ENCODE peak calls at places on chromosomes 3 and 15, in five cellular contexts. Y, G, W, O and U are unnamed samples.

GRCh38 chr3:198081421-198081844 is 121.4 kb downstream of the LMLN start:
- DNase-seq in Y (no peak), G (no peak), W (no peak), O (peak; percentile 15), U (peak; percentile 4)

GRCh38 chr15:71634820-71635219 is 175.5 kb upstream of the NR2E3 start:
- DNase-seq in Y (no peak), G (no peak), W (no peak), O (no peak), U (no peak)

GRCh38 chr3:156665296-156665695 is 9.1 kb upstream of the TIPARP start:
- DNase-seq in Y (no peak), G (no peak), W (no peak), O (no peak), U (no peak)

GRCh38 chr3:179450901-179451334 is 352 bp downstream of the GNB4 start:
- DNase-seq in Y (peak; percentile 18), G (no peak), W (no peak), O (no peak), U (peak; percentile 6)

GRCh38 chr3:184785856-184786255 is 26.1 kb upstream of the VPS8 start:
- DNase-seq in Y (no peak), G (no peak), W (no peak), O (no peak), U (no peak)

GRCh38 chr3:46916799-46917198 is 39.3 kb downstream of the PTH1R start:
- DNase-seq in Y (no peak), G (no peak), W (no peak), O (no peak), U (no peak)

GRCh38 chr3:101865751-101866509 is 16.6 kb downstream of the NFKBIZ start:
- DNase-seq in Y (no peak), G (no peak), W (no peak), O (no peak), U (no peak)

GRCh38 chr3:48405343-48405881 is 24.5 kb downstream of the PLXNB1 start:
- DNase-seq in Y (peak; percentile 14), G (peak; percentile 47), W (peak; percentile 10), O (peak; percentile 44), U (peak; percentile 3)

GRCh38 chr15:43194775-43195174 is 9.6 kb downstream of the CCNDBP1 start:
- DNase-seq in Y (no peak), G (no peak), W (no peak), O (no peak), U (no peak)

GRCh38 chr3:143170676-143171075 is 51.1 kb downstream of the CHST2 start:
- DNase-seq in Y (no peak), G (no peak), W (no peak), O (no peak), U (no peak)

GRCh38 chr3:105197863-105198262 is 168.8 kb upstream of the ALCAM start:
- DNase-seq in Y (no peak), G (no peak), W (no peak), O (no peak), U (no peak)

GRCh38 chr3:125141596-125142417 is 70.7 kb downstream of the SLC12A8 start:
- DNase-seq in Y (peak; percentile 54), G (peak; percentile 77), W (peak; percentile 75), O (peak; percentile 88), U (peak; percentile 14)

GRCh38 chr3:76138921-76139320 is 353.6 kb upstream of the ZNF717 start:
- DNase-seq in Y (no peak), G (no peak), W (no peak), O (no peak), U (no peak)

GRCh38 chr15:75723171-75723846 is 10.7 kb upstream of the CSPG4 start:
- DNase-seq in Y (no peak), G (no peak), W (no peak), O (no peak), U (no peak)

GRCh38 chr3:57749542-57749941 is 6.6 kb upstream of the SLMAP start:
- DNase-seq in Y (no peak), G (no peak), W (no peak), O (no peak), U (no peak)

GRCh38 chr15:69704229-69704628 is 251.6 kb downstream of the RPLP1 start:
- DNase-seq in Y (no peak), G (no peak), W (no peak), O (no peak), U (peak; percentile 75)

GRCh38 chr3:128585189-128585588 is 65.4 kb downstream of the RPN1 start:
- DNase-seq in Y (no peak), G (no peak), W (no peak), O (no peak), U (no peak)

GRCh38 chr3:121651684-121652083 is 9.0 kb downstream of the HCLS1 start:
- DNase-seq in Y (no peak), G (no peak), W (no peak), O (no peak), U (no peak)

GRCh38 chr15:49490963-49491362 is 67.9 kb downstream of the FGF7 start:
- DNase-seq in Y (no peak), G (no peak), W (no peak), O (no peak), U (no peak)

GRCh38 chr3:45547764-45548683 is 46.5 kb upstream of the LIMD1 start:
- DNase-seq in Y (no peak), G (no peak), W (no peak), O (peak; percentile 80), U (no peak)

GRCh38 chr3:122357828-122358617 is 25.0 kb downstream of the MIX23 start:
- DNase-seq in Y (no peak), G (no peak), W (no peak), O (no peak), U (no peak)

GRCh38 chr3:100386437-100387064 is 14.3 kb downstream of the TOMM70 start:
- DNase-seq in Y (no peak), G (no peak), W (no peak), O (no peak), U (no peak)

GRCh38 chr3:11556851-11557644 is 86.7 kb downstream of the VGLL4 start:
- DNase-seq in Y (peak; percentile 90), G (no peak), W (no peak), O (peak; percentile 75), U (no peak)

GRCh38 chr3:72891053-72891855 is 3.4 kb downstream of the GXYLT2 start:
- DNase-seq in Y (peak; percentile 81), G (peak; percentile 69), W (no peak), O (peak; percentile 84), U (no peak)

GRCh38 chr3:174863488-174863887 is 4.4 kb downstream of the NAALADL2 start:
- DNase-seq in Y (no peak), G (no peak), W (no peak), O (no peak), U (peak; percentile 50)

GRCh38 chr3:7876741-7877297 is 624.8 kb upstream of the LMCD1 start:
- DNase-seq in Y (no peak), G (no peak), W (no peak), O (no peak), U (no peak)

GRCh38 chr3:23650371-23651140 is 155.2 kb upstream of the UBE2E1 start:
- DNase-seq in Y (no peak), G (no peak), W (no peak), O (no peak), U (no peak)
- TF ChIP-seq POLR2A in Y (no peak), G (no peak), W (no peak), O (no peak), U (no peak)

DNA sequence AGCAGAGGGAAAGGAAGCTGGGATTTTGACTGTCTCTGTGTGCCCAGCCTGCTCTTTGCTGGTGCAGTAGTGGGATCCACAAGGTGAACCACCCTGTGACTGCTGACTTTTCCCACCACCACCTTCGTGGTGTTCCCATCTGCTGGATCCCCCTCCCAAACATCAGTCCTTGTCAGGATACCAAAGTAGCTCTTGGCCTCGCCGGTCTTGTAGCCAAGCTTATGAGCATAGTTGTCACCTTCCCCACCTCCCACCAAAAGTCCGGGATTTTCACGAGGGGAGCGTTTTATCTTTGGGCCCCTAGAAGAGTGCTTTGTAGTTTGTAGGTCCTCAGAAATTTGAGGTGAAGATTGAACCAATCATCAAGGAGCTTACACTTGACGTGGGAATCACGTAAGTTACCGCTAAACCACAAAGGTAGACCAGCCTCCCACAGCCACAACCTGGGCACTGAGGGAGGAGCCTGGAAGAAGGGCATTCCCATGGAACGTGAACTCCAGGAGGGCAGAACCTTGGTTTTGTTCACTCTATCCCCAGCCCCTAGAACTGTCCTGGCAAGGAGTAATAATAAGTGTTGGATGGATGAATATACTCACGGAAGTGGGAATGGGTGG is 892 bp upstream of the TEX264 start:
- DNase-seq in Y (no peak), G (peak; percentile 51), W (no peak), O (no peak), U (no peak)
- H3K4me1 ChIP-seq in Y (peaks cover 9% of the 10 kb centered on the region), G (peaks cover 41% of the 10 kb centered on the region), W (no peaks in the 10 kb centered on the region), O (peaks cover 27% of the 10 kb centered on the region), U (peaks cover 20% of the 10 kb centered on the region)

GRCh38 chr3:151145713-151146070 is 57.3 kb downstream of the GPR171 start:
- DNase-seq in Y (no peak), G (no peak), W (no peak), O (no peak), U (no peak)
- H3K4me3 ChIP-seq in Y (no peak overlapping the region), G (no peak overlapping the region), W (no peak overlapping the region), O (no peak overlapping the region), U (no peak overlapping the region)

GRCh38 chr3:49553690-49554634 is at the start of gene BSN:
- DNase-seq in Y (peak; percentile 90), G (peak; percentile 95), W (peak; percentile 75), O (peak; percentile 95), U (peak; percentile 85)
- TF ChIP-seq POLR2A in Y (no peak), G (no peak), W (no peak), O (no peak), U (peak; percentile 32)

GRCh38 chr3:182259579-182259978 is 533.7 kb upstream of the ATP11B start:
- DNase-seq in Y (no peak), G (no peak), W (no peak), O (peak; percentile 38), U (no peak)

GRCh38 chr3:182258538-182259177 is 534.6 kb upstream of the ATP11B start:
- DNase-seq in Y (no peak), G (no peak), W (no peak), O (no peak), U (no peak)

GRCh38 chr3:182261084-182261483 is 532.2 kb upstream of the ATP11B start:
- DNase-seq in Y (no peak), G (no peak), W (no peak), O (no peak), U (no peak)

GRCh38 chr3:182255095-182255600 is 538.2 kb upstream of the ATP11B start:
- DNase-seq in Y (no peak), G (no peak), W (no peak), O (no peak), U (no peak)

GRCh38 chr3:182257361-182257760 is 535.9 kb upstream of the ATP11B start:
- DNase-seq in Y (no peak), G (no peak), W (no peak), O (no peak), U (no peak)
- H3K4me1 ChIP-seq in Y (no peaks in the 10 kb centered on the region), G (no peaks in the 10 kb centered on the region), W (no peaks in the 10 kb centered on the region), O (no peaks in the 10 kb centered on the region), U (peaks cover 3% of the 10 kb centered on the region)

GRCh38 chr15:90202929-90203328 is 1.8 kb downstream of the SEMA4B start:
- DNase-seq in Y (no peak), G (no peak), W (no peak), O (no peak), U (no peak)
- H3K4me3 ChIP-seq in Y (no peak overlapping the region), G (no peak overlapping the region), W (peak overlapping the region; percentile 75), O (no peak overlapping the region), U (no peak overlapping the region)

GRCh38 chr15:62639906-62640605 is 402.5 kb upstream of the TPM1 start:
- DNase-seq in Y (no peak), G (no peak), W (no peak), O (no peak), U (no peak)
- TF ChIP-seq POLR2A in Y (no peak), G (no peak), W (no peak), O (no peak), U (no peak)